ENCODE peak calls at places on chromosomes 2 and 18, in eight cellular contexts. Z is KBM-7, D is T-helper 9 cell, C is Daoy, V is SK-N-SH, W is COLO829, P is psoas muscle, S is AG09319. B is an unnamed sample.

GRCh38 chr2:37060446-37060845 is 23.7 kb downstream of the HEATR5B start:
- DNase-seq in Z (no peak), D (no peak), C (no peak), V (no peak), W (no peak), P (no peak), S (no peak), B (no peak)

GRCh38 chr2:210399440-210400041 is 77.0 kb downstream of the LANCL1 start:
- DNase-seq in Z (no peak), D (no peak), C (no peak), V (no peak), W (peak), P (no peak), S (no peak), B (no peak)

GRCh38 chr2:55490554-55490953 is 29.0 kb upstream of the CFAP36 start:
- DNase-seq in Z (no peak), D (no peak), C (peak), V (no peak), W (no peak), P (peak), S (no peak), B (peak)

GRCh38 chr18:50182516-50182915 is 12.4 kb downstream of the MYO5B start:
- DNase-seq in Z (no peak), D (no peak), C (no peak), V (no peak), W (no peak), P (no peak), S (no peak), B (no peak)

GRCh38 chr2:56199492-56199891 is 15.7 kb downstream of the CCDC85A start:
- DNase-seq in Z (no peak), D (no peak), C (peak), V (no peak), W (no peak), P (no peak), S (no peak), B (no peak)

GRCh38 chr2:218831378-218831990 is at the start of gene PRKAG3:
- DNase-seq in Z (no peak), D (no peak), C (no peak), V (no peak), W (no peak), P (peak), S (no peak), B (no peak)

GRCh38 chr2:224551693-224552092 is 33.5 kb downstream of the CUL3 start:
- DNase-seq in Z (no peak), D (no peak), C (no peak), V (no peak), W (no peak), P (no peak), S (no peak), B (no peak)

GRCh38 chr2:72132981-72133720 is 14.5 kb downstream of the CYP26B1 start:
- DNase-seq in Z (no peak), D (no peak), C (no peak), V (peak), W (no peak), P (no peak), S (no peak), B (no peak)

GRCh38 chr18:63997606-63998005 is 27.7 kb downstream of the SERPINB8 start:
- DNase-seq in Z (no peak), D (no peak), C (no peak), V (no peak), W (no peak), P (no peak), S (no peak), B (no peak)

GRCh38 chr2:26016012-26016742 is 17.7 kb upstream of the RAB10 start:
- DNase-seq in Z (no peak), D (no peak), C (no peak), V (no peak), W (no peak), P (no peak), S (no peak), B (no peak)

GRCh38 chr2:96427917-96428316 is 77.2 kb downstream of the NEURL3 start:
- DNase-seq in Z (no peak), D (no peak), C (peak), V (no peak), W (peak), P (no peak), S (no peak), B (no peak)

GRCh38 chr2:188292446-188293239 is 969 bp downstream of the GULP1 start:
- DNase-seq in Z (peak), D (no peak), C (peak), V (peak), W (no peak), P (peak), S (peak), B (no peak)

GRCh38 chr2:172210599-172210998 is 107.9 kb upstream of the DLX2 start:
- DNase-seq in Z (no peak), D (no peak), C (no peak), V (no peak), W (no peak), P (no peak), S (no peak), B (no peak)

GRCh38 chr2:237943395-237944094 is 23.3 kb upstream of the UBE2F start:
- DNase-seq in Z (no peak), D (no peak), C (no peak), V (no peak), W (no peak), P (no peak), S (no peak), B (no peak)

GRCh38 chr2:1884933-1885580 is 140.7 kb upstream of the PXDN start:
- DNase-seq in Z (no peak), D (no peak), C (peak), V (no peak), W (peak), P (no peak), S (no peak), B (no peak)

GRCh38 chr18:45197526-45197970 is 417.7 kb upstream of the SLC14A2 start:
- DNase-seq in Z (no peak), D (no peak), C (peak), V (no peak), W (peak), P (no peak), S (no peak), B (no peak)